ENCODE peak calls at places on chromosome 6, in eight cellular contexts. O, Q, W, Y, V, I, P and D are unnamed samples.

GRCh38 chr6:57064809-57065208 is 18.3 kb downstream of the KIAA1586 start:
- DNase-seq in O (no peak), W (peak; percentile 63), I (no peak), V (no peak), P (no peak), Q (no peak), Y (no peak), D (no peak)

GRCh38 chr6:152267967-152268845 is 369.0 kb downstream of the SYNE1 start:
- DNase-seq in W (peak; percentile 50), Y (no peak), P (no peak), O (no peak), I (peak; percentile 49), Q (peak; percentile 59), V (no peak), D (peak; percentile 3)

GRCh38 chr6:816510-817084 is 123.7 kb upstream of the EXOC2 start:
- DNase-seq in P (no peak), Y (no peak), V (no peak), Q (no peak), O (no peak), W (no peak), I (no peak), D (no peak)

GRCh38 chr6:144462058-144462457 is 176.9 kb downstream of the UTRN start:
- DNase-seq in W (no peak), O (no peak), Q (no peak), P (no peak), V (no peak), I (no peak), Y (no peak), D (no peak)

GRCh38 chr6:36335465-36336209 is 1.1 kb downstream of the BNIP5 start:
- DNase-seq in Y (no peak), W (no peak), I (no peak), Q (no peak), V (no peak), P (no peak), O (no peak), D (no peak)

GRCh38 chr6:43683708-43684455 is 3.7 kb downstream of the MRPS18A start:
- DNase-seq in O (no peak), I (no peak), P (no peak), W (no peak), V (no peak), Y (no peak), Q (no peak), D (no peak)

GRCh38 chr6:57017069-57017468 is 29.4 kb upstream of the KIAA1586 start:
- DNase-seq in V (no peak), W (no peak), O (no peak), I (no peak), Y (no peak), Q (no peak), P (no peak), D (no peak)

GRCh38 chr6:369559-370431 is 21.8 kb upstream of the IRF4 start:
- DNase-seq in I (no peak), O (no peak), W (no peak), P (no peak), Q (no peak), Y (no peak), V (no peak), D (no peak)

GRCh38 chr6:55955684-55956083 is 80.3 kb upstream of the BMP5 start:
- DNase-seq in Q (no peak), Y (no peak), V (no peak), W (no peak), P (no peak), O (no peak), I (no peak), D (no peak)

GRCh38 chr6:4374231-4374630 is 238.9 kb upstream of the ECI2 start:
- DNase-seq in O (no peak), Y (no peak), V (no peak), W (no peak), Q (peak; percentile 45), P (no peak), I (no peak), D (peak; percentile 18)

GRCh38 chr6:7249391-7249790 is 63.6 kb downstream of the SSR1 start:
- DNase-seq in V (no peak), I (no peak), Q (no peak), O (no peak), P (no peak), W (no peak), Y (no peak), D (no peak)

GRCh38 chr6:158441639-158442308 is 118.1 kb upstream of the TMEM181 start:
- DNase-seq in W (peak; percentile 25), Q (no peak), P (no peak), I (peak; percentile 69), Y (no peak), O (no peak), V (peak; percentile 61), D (no peak)

GRCh38 chr6:667253-667927 is 10.5 kb upstream of the HUS1B start:
- DNase-seq in O (no peak), Y (no peak), V (no peak), P (no peak), Q (no peak), I (no peak), W (no peak), D (no peak)